ENCODE peak calls at places on chromosome 16, in four cellular contexts. One of them, this sample, is unnamed.

GRCh38 chr16:67993207-67994036 is 5.9 kb downstream of the DPEP2 start:
- DNase-seq in transverse colon: peak
- DNase-seq in NCI-H1048: no peak
- DNase-seq in stimulated activated CD8-positive, alpha-beta memory T cell treated with anti-CD3 and anti-CD28 coated beads, Interleukin-12 subunit alpha, Interleukin-12 subunit beta, amount 100 ng/mL, for 4 hours: peak
- DNase-seq in this sample: peak

GRCh38 chr16:50627419-50627818 is 53.7 kb downstream of the SNX20 start:
- DNase-seq in transverse colon: peak
- DNase-seq in NCI-H1048: no peak
- DNase-seq in stimulated activated CD8-positive, alpha-beta memory T cell treated with anti-CD3 and anti-CD28 coated beads, Interleukin-12 subunit alpha, Interleukin-12 subunit beta, amount 100 ng/mL, for 4 hours: no peak
- DNase-seq in this sample: no peak

GRCh38 chr16:27242398-27242797 is 26.2 kb downstream of the NSMCE1 start:
- DNase-seq in transverse colon: no peak
- DNase-seq in NCI-H1048: no peak
- DNase-seq in stimulated activated CD8-positive, alpha-beta memory T cell treated with anti-CD3 and anti-CD28 coated beads, Interleukin-12 subunit alpha, Interleukin-12 subunit beta, amount 100 ng/mL, for 4 hours: no peak
- DNase-seq in this sample: no peak

GRCh38 chr16:61014869-61015268 is 1021.4 kb downstream of the CDH8 start:
- DNase-seq in transverse colon: no peak
- DNase-seq in NCI-H1048: no peak
- DNase-seq in stimulated activated CD8-positive, alpha-beta memory T cell treated with anti-CD3 and anti-CD28 coated beads, Interleukin-12 subunit alpha, Interleukin-12 subunit beta, amount 100 ng/mL, for 4 hours: no peak
- DNase-seq in this sample: no peak

GRCh38 chr16:30185683-30186421 is 2.5 kb downstream of the CORO1A start:
- DNase-seq in transverse colon: peak
- DNase-seq in NCI-H1048: no peak
- DNase-seq in stimulated activated CD8-positive, alpha-beta memory T cell treated with anti-CD3 and anti-CD28 coated beads, Interleukin-12 subunit alpha, Interleukin-12 subunit beta, amount 100 ng/mL, for 4 hours: peak
- DNase-seq in this sample: peak

GRCh38 chr16:35523991-35524390 is 2064.6 kb downstream of the TP53TG3F start:
- DNase-seq in transverse colon: no peak
- DNase-seq in NCI-H1048: no peak
- DNase-seq in stimulated activated CD8-positive, alpha-beta memory T cell treated with anti-CD3 and anti-CD28 coated beads, Interleukin-12 subunit alpha, Interleukin-12 subunit beta, amount 100 ng/mL, for 4 hours: no peak
- DNase-seq in this sample: no peak

GRCh38 chr16:30350134-30350871 is 4.8 kb downstream of the CD2BP2 start:
- DNase-seq in transverse colon: peak
- DNase-seq in NCI-H1048: no peak
- DNase-seq in stimulated activated CD8-positive, alpha-beta memory T cell treated with anti-CD3 and anti-CD28 coated beads, Interleukin-12 subunit alpha, Interleukin-12 subunit beta, amount 100 ng/mL, for 4 hours: no peak
- DNase-seq in this sample: no peak

GRCh38 chr16:57025941-57026777 is 36.8 kb downstream of the NLRC5 start:
- DNase-seq in transverse colon: no peak
- DNase-seq in NCI-H1048: no peak
- DNase-seq in stimulated activated CD8-positive, alpha-beta memory T cell treated with anti-CD3 and anti-CD28 coated beads, Interleukin-12 subunit alpha, Interleukin-12 subunit beta, amount 100 ng/mL, for 4 hours: no peak
- DNase-seq in this sample: no peak

GRCh38 chr16:21645261-21645721 is 7.1 kb downstream of the IGSF6 start:
- DNase-seq in transverse colon: no peak
- DNase-seq in NCI-H1048: no peak
- DNase-seq in stimulated activated CD8-positive, alpha-beta memory T cell treated with anti-CD3 and anti-CD28 coated beads, Interleukin-12 subunit alpha, Interleukin-12 subunit beta, amount 100 ng/mL, for 4 hours: no peak
- DNase-seq in this sample: no peak

GRCh38 chr16:12000032-12000431 is 23.5 kb downstream of the SNX29 start:
- DNase-seq in transverse colon: no peak
- DNase-seq in NCI-H1048: no peak
- DNase-seq in stimulated activated CD8-positive, alpha-beta memory T cell treated with anti-CD3 and anti-CD28 coated beads, Interleukin-12 subunit alpha, Interleukin-12 subunit beta, amount 100 ng/mL, for 4 hours: no peak
- DNase-seq in this sample: no peak

GRCh38 chr16:81645303-81645702 is 133.8 kb upstream of the PLCG2 start:
- DNase-seq in transverse colon: peak
- DNase-seq in NCI-H1048: no peak
- DNase-seq in stimulated activated CD8-positive, alpha-beta memory T cell treated with anti-CD3 and anti-CD28 coated beads, Interleukin-12 subunit alpha, Interleukin-12 subunit beta, amount 100 ng/mL, for 4 hours: no peak
- DNase-seq in this sample: peak

GRCh38 chr16:66367968-66368891 is 1.7 kb downstream of the CDH5 start:
- DNase-seq in transverse colon: no peak
- DNase-seq in NCI-H1048: no peak
- DNase-seq in stimulated activated CD8-positive, alpha-beta memory T cell treated with anti-CD3 and anti-CD28 coated beads, Interleukin-12 subunit alpha, Interleukin-12 subunit beta, amount 100 ng/mL, for 4 hours: no peak
- DNase-seq in this sample: peak

GRCh38 chr16:54280751-54281150 is 5.8 kb downstream of the IRX3 start:
- DNase-seq in transverse colon: no peak
- DNase-seq in NCI-H1048: no peak
- DNase-seq in stimulated activated CD8-positive, alpha-beta memory T cell treated with anti-CD3 and anti-CD28 coated beads, Interleukin-12 subunit alpha, Interleukin-12 subunit beta, amount 100 ng/mL, for 4 hours: no peak
- DNase-seq in this sample: peak

GRCh38 chr16:74896389-74897370 is 88.2 kb downstream of the WDR59 start:
- DNase-seq in transverse colon: no peak
- DNase-seq in NCI-H1048: no peak
- DNase-seq in stimulated activated CD8-positive, alpha-beta memory T cell treated with anti-CD3 and anti-CD28 coated beads, Interleukin-12 subunit alpha, Interleukin-12 subunit beta, amount 100 ng/mL, for 4 hours: no peak
- DNase-seq in this sample: no peak

GRCh38 chr16:85413713-85414663 is 199.1 kb upstream of the GSE1 start:
- DNase-seq in transverse colon: no peak
- DNase-seq in NCI-H1048: no peak
- DNase-seq in stimulated activated CD8-positive, alpha-beta memory T cell treated with anti-CD3 and anti-CD28 coated beads, Interleukin-12 subunit alpha, Interleukin-12 subunit beta, amount 100 ng/mL, for 4 hours: no peak
- DNase-seq in this sample: peak

GRCh38 chr16:46772463-46772862 is 24.3 kb upstream of the MYLK3 start:
- DNase-seq in transverse colon: no peak
- DNase-seq in NCI-H1048: no peak
- DNase-seq in stimulated activated CD8-positive, alpha-beta memory T cell treated with anti-CD3 and anti-CD28 coated beads, Interleukin-12 subunit alpha, Interleukin-12 subunit beta, amount 100 ng/mL, for 4 hours: no peak
- DNase-seq in this sample: no peak

GRCh38 chr16:84091460-84091859 is 25.3 kb downstream of the MBTPS1 start:
- DNase-seq in transverse colon: no peak
- DNase-seq in NCI-H1048: no peak
- DNase-seq in stimulated activated CD8-positive, alpha-beta memory T cell treated with anti-CD3 and anti-CD28 coated beads, Interleukin-12 subunit alpha, Interleukin-12 subunit beta, amount 100 ng/mL, for 4 hours: no peak
- DNase-seq in this sample: no peak

GRCh38 chr16:84179612-84180320 is 7.1 kb downstream of the TAF1C start:
- DNase-seq in transverse colon: no peak
- DNase-seq in NCI-H1048: no peak
- DNase-seq in stimulated activated CD8-positive, alpha-beta memory T cell treated with anti-CD3 and anti-CD28 coated beads, Interleukin-12 subunit alpha, Interleukin-12 subunit beta, amount 100 ng/mL, for 4 hours: no peak
- DNase-seq in this sample: no peak

GRCh38 chr16:68382296-68382718 is 66.0 kb downstream of the SMPD3 start:
- DNase-seq in transverse colon: peak
- DNase-seq in NCI-H1048: no peak
- DNase-seq in stimulated activated CD8-positive, alpha-beta memory T cell treated with anti-CD3 and anti-CD28 coated beads, Interleukin-12 subunit alpha, Interleukin-12 subunit beta, amount 100 ng/mL, for 4 hours: no peak
- DNase-seq in this sample: peak

GRCh38 chr16:4404967-4405696 is 11.3 kb downstream of the CORO7 start:
- DNase-seq in transverse colon: no peak
- DNase-seq in NCI-H1048: no peak
- DNase-seq in stimulated activated CD8-positive, alpha-beta memory T cell treated with anti-CD3 and anti-CD28 coated beads, Interleukin-12 subunit alpha, Interleukin-12 subunit beta, amount 100 ng/mL, for 4 hours: no peak
- DNase-seq in this sample: no peak

GRCh38 chr16:72788269-72788809 is 259.6 kb downstream of the ZFHX3 start:
- DNase-seq in transverse colon: no peak
- DNase-seq in NCI-H1048: no peak
- DNase-seq in stimulated activated CD8-positive, alpha-beta memory T cell treated with anti-CD3 and anti-CD28 coated beads, Interleukin-12 subunit alpha, Interleukin-12 subunit beta, amount 100 ng/mL, for 4 hours: no peak
- DNase-seq in this sample: no peak

GRCh38 chr16:27748868-27749546 is 199.1 kb downstream of the KATNIP start:
- DNase-seq in transverse colon: peak
- DNase-seq in NCI-H1048: no peak
- DNase-seq in stimulated activated CD8-positive, alpha-beta memory T cell treated with anti-CD3 and anti-CD28 coated beads, Interleukin-12 subunit alpha, Interleukin-12 subunit beta, amount 100 ng/mL, for 4 hours: no peak
- DNase-seq in this sample: no peak

GRCh38 chr16:76343761-76344160 is 66.6 kb downstream of the CNTNAP4 start:
- DNase-seq in transverse colon: no peak
- DNase-seq in NCI-H1048: no peak
- DNase-seq in stimulated activated CD8-positive, alpha-beta memory T cell treated with anti-CD3 and anti-CD28 coated beads, Interleukin-12 subunit alpha, Interleukin-12 subunit beta, amount 100 ng/mL, for 4 hours: no peak
- DNase-seq in this sample: no peak

GRCh38 chr16:1913327-1914083 is 4.7 kb downstream of the HS3ST6 start:
- DNase-seq in transverse colon: peak
- DNase-seq in NCI-H1048: no peak
- DNase-seq in stimulated activated CD8-positive, alpha-beta memory T cell treated with anti-CD3 and anti-CD28 coated beads, Interleukin-12 subunit alpha, Interleukin-12 subunit beta, amount 100 ng/mL, for 4 hours: no peak
- DNase-seq in this sample: peak

GRCh38 chr16:53043986-53044571 is 8.6 kb downstream of the CHD9NB start:
- DNase-seq in transverse colon: peak
- DNase-seq in NCI-H1048: no peak
- DNase-seq in stimulated activated CD8-positive, alpha-beta memory T cell treated with anti-CD3 and anti-CD28 coated beads, Interleukin-12 subunit alpha, Interleukin-12 subunit beta, amount 100 ng/mL, for 4 hours: no peak
- DNase-seq in this sample: peak

GRCh38 chr16:88691924-88692560 is 5.7 kb upstream of the SNAI3 start:
- DNase-seq in transverse colon: peak
- DNase-seq in NCI-H1048: no peak
- DNase-seq in stimulated activated CD8-positive, alpha-beta memory T cell treated with anti-CD3 and anti-CD28 coated beads, Interleukin-12 subunit alpha, Interleukin-12 subunit beta, amount 100 ng/mL, for 4 hours: no peak
- DNase-seq in this sample: peak

GRCh38 chr16:85733155-85733838 is 17.6 kb downstream of the C16orf74 start:
- DNase-seq in transverse colon: no peak
- DNase-seq in NCI-H1048: no peak
- DNase-seq in stimulated activated CD8-positive, alpha-beta memory T cell treated with anti-CD3 and anti-CD28 coated beads, Interleukin-12 subunit alpha, Interleukin-12 subunit beta, amount 100 ng/mL, for 4 hours: no peak
- DNase-seq in this sample: no peak

GRCh38 chr16:56301391-56301850 is 110.1 kb downstream of the GNAO1 start:
- DNase-seq in transverse colon: no peak
- DNase-seq in NCI-H1048: no peak
- DNase-seq in stimulated activated CD8-positive, alpha-beta memory T cell treated with anti-CD3 and anti-CD28 coated beads, Interleukin-12 subunit alpha, Interleukin-12 subunit beta, amount 100 ng/mL, for 4 hours: no peak
- DNase-seq in this sample: no peak

GRCh38 chr16:12781777-12782176 is 21.9 kb downstream of the CPPED1 start:
- DNase-seq in transverse colon: no peak
- DNase-seq in NCI-H1048: no peak
- DNase-seq in stimulated activated CD8-positive, alpha-beta memory T cell treated with anti-CD3 and anti-CD28 coated beads, Interleukin-12 subunit alpha, Interleukin-12 subunit beta, amount 100 ng/mL, for 4 hours: no peak
- DNase-seq in this sample: no peak

GRCh38 chr16:82748026-82748425 is 121.3 kb downstream of the CDH13 start:
- DNase-seq in transverse colon: no peak
- DNase-seq in NCI-H1048: no peak
- DNase-seq in stimulated activated CD8-positive, alpha-beta memory T cell treated with anti-CD3 and anti-CD28 coated beads, Interleukin-12 subunit alpha, Interleukin-12 subunit beta, amount 100 ng/mL, for 4 hours: no peak
- DNase-seq in this sample: no peak

GRCh38 chr16:87305505-87306391 is 11.4 kb downstream of the C16orf95 start:
- DNase-seq in transverse colon: no peak
- DNase-seq in NCI-H1048: no peak
- DNase-seq in stimulated activated CD8-positive, alpha-beta memory T cell treated with anti-CD3 and anti-CD28 coated beads, Interleukin-12 subunit alpha, Interleukin-12 subunit beta, amount 100 ng/mL, for 4 hours: no peak
- DNase-seq in this sample: no peak

GRCh38 chr16:89863741-89864391 is 9.5 kb upstream of the TCF25 start:
- DNase-seq in transverse colon: peak
- DNase-seq in NCI-H1048: no peak
- DNase-seq in stimulated activated CD8-positive, alpha-beta memory T cell treated with anti-CD3 and anti-CD28 coated beads, Interleukin-12 subunit alpha, Interleukin-12 subunit beta, amount 100 ng/mL, for 4 hours: no peak
- DNase-seq in this sample: no peak

GRCh38 chr16:2082171-2082982 is 34.6 kb downstream of the TSC2 start:
- DNase-seq in transverse colon: peak
- DNase-seq in NCI-H1048: no peak
- DNase-seq in stimulated activated CD8-positive, alpha-beta memory T cell treated with anti-CD3 and anti-CD28 coated beads, Interleukin-12 subunit alpha, Interleukin-12 subunit beta, amount 100 ng/mL, for 4 hours: no peak
- DNase-seq in this sample: peak

GRCh38 chr16:29808219-29808900 is 2.0 kb downstream of the MAZ start:
- DNase-seq in transverse colon: no peak
- DNase-seq in NCI-H1048: no peak
- DNase-seq in stimulated activated CD8-positive, alpha-beta memory T cell treated with anti-CD3 and anti-CD28 coated beads, Interleukin-12 subunit alpha, Interleukin-12 subunit beta, amount 100 ng/mL, for 4 hours: no peak
- DNase-seq in this sample: peak

GRCh38 chr16:20774703-20775362 is 11.0 kb downstream of the ACSM3 start:
- DNase-seq in transverse colon: peak
- DNase-seq in NCI-H1048: no peak
- DNase-seq in stimulated activated CD8-positive, alpha-beta memory T cell treated with anti-CD3 and anti-CD28 coated beads, Interleukin-12 subunit alpha, Interleukin-12 subunit beta, amount 100 ng/mL, for 4 hours: no peak
- DNase-seq in this sample: peak

GRCh38 chr16:17107450-17107849 is 363.3 kb downstream of the XYLT1 start:
- DNase-seq in transverse colon: no peak
- DNase-seq in NCI-H1048: no peak
- DNase-seq in stimulated activated CD8-positive, alpha-beta memory T cell treated with anti-CD3 and anti-CD28 coated beads, Interleukin-12 subunit alpha, Interleukin-12 subunit beta, amount 100 ng/mL, for 4 hours: no peak
- DNase-seq in this sample: no peak

GRCh38 chr16:89956511-89957213 is 8.1 kb downstream of the DEF8 start:
- DNase-seq in transverse colon: no peak
- DNase-seq in NCI-H1048: no peak
- DNase-seq in stimulated activated CD8-positive, alpha-beta memory T cell treated with anti-CD3 and anti-CD28 coated beads, Interleukin-12 subunit alpha, Interleukin-12 subunit beta, amount 100 ng/mL, for 4 hours: no peak
- DNase-seq in this sample: no peak

GRCh38 chr16:59195242-59195641 is 461.1 kb upstream of the GOT2 start:
- DNase-seq in transverse colon: no peak
- DNase-seq in NCI-H1048: no peak
- DNase-seq in stimulated activated CD8-positive, alpha-beta memory T cell treated with anti-CD3 and anti-CD28 coated beads, Interleukin-12 subunit alpha, Interleukin-12 subunit beta, amount 100 ng/mL, for 4 hours: no peak
- DNase-seq in this sample: no peak

This sample was measured in pancreas.